ENCODE peak calls at places on chromosomes 16 and 17, in four cellular contexts. S, D, U and R are unnamed samples.

GRCh38 chr17:7413346-7413985 is 5.8 kb downstream of the NLGN2 start:
- DNase-seq in S (no peak), D (no peak), U (peak; percentile 66), R (no peak)

GRCh38 chr16:74936902-74937560 is 47.9 kb downstream of the WDR59 start:
- DNase-seq in S (no peak), D (no peak), U (peak; percentile 97), R (no peak)

GRCh38 chr16:49653577-49653976 is 202.3 kb downstream of the ZNF423 start:
- DNase-seq in S (no peak), D (no peak), U (no peak), R (no peak)

GRCh38 chr16:88556294-88556988 is 13.8 kb upstream of the ZC3H18 start:
- DNase-seq in S (no peak), D (no peak), U (no peak), R (no peak)

GRCh38 chr17:18059283-18059682 is 20.1 kb downstream of the GID4 start:
- DNase-seq in S (no peak), D (no peak), U (no peak), R (no peak)

GRCh38 chr17:885971-886571 is 93.5 kb downstream of the NXN start:
- DNase-seq in S (peak; percentile 88), D (no peak), U (no peak), R (peak; percentile 91)

GRCh38 chr17:80772906-80773242 is 218.8 kb upstream of the CHMP6 start:
- DNase-seq in S (no peak), D (no peak), U (no peak), R (no peak)

GRCh38 chr16:88941051-88941932 is 35.7 kb downstream of the CBFA2T3 start:
- DNase-seq in S (peak; percentile 16), D (no peak), U (no peak), R (no peak)

GRCh38 chr17:6555331-6556120 is 829 bp downstream of the PITPNM3 start:
- DNase-seq in S (peak; percentile 57), D (no peak), U (no peak), R (no peak)

GRCh38 chr16:28063611-28064061 is at the start of gene GSG1L:
- DNase-seq in S (no peak), D (no peak), U (no peak), R (no peak)

GRCh38 chr16:80804451-80805383 is at the start of gene CDYL2:
- DNase-seq in S (no peak), D (peak; percentile 38), U (peak; percentile 18), R (no peak)

GRCh38 chr16:17116595-17117322 is 354.0 kb downstream of the XYLT1 start:
- DNase-seq in S (no peak), D (no peak), U (no peak), R (no peak)

GRCh38 chr16:57623251-57624043 is 5.0 kb upstream of the ADGRG1 start:
- DNase-seq in S (no peak), D (no peak), U (no peak), R (peak; percentile 38)

GRCh38 chr16:4693956-4694663 is 748 bp downstream of the NUDT16L1 start:
- DNase-seq in S (peak; percentile 66), D (no peak), U (peak; percentile 64), R (peak; percentile 57)

GRCh38 chr16:55465077-55465896 is 13.7 kb upstream of the MMP2 start:
- DNase-seq in S (peak; percentile 93), D (peak; percentile 82), U (peak; percentile 74), R (peak; percentile 86)

GRCh38 chr16:11123666-11124065 is 132.3 kb downstream of the SOCS1 start:
- DNase-seq in S (peak; percentile 6), D (no peak), U (no peak), R (no peak)

GRCh38 chr16:14436410-14436955 is 193.6 kb downstream of the PARN start:
- DNase-seq in S (no peak), D (no peak), U (no peak), R (peak; percentile 83)

GRCh38 chr16:52498640-52499039 is 48.3 kb downstream of the TOX3 start:
- DNase-seq in S (no peak), D (no peak), U (no peak), R (no peak)

GRCh38 chr16:49675417-49675816 is 180.5 kb downstream of the ZNF423 start:
- DNase-seq in S (no peak), D (no peak), U (no peak), R (no peak)

GRCh38 chr17:30821751-30822723 is 2.5 kb downstream of the CRLF3 start:
- DNase-seq in S (no peak), D (no peak), U (no peak), R (no peak)

GRCh38 chr16:69349508-69349907 is 2.1 kb downstream of the TMED6 start:
- DNase-seq in S (no peak), D (no peak), U (no peak), R (no peak)

GRCh38 chr16:74603848-74604247 is 3.1 kb downstream of the GLG1 start:
- DNase-seq in S (no peak), D (no peak), U (no peak), R (no peak)

GRCh38 chr16:21163576-21163975 is 5.1 kb downstream of the LDAF1 start:
- DNase-seq in S (no peak), D (no peak), U (no peak), R (no peak)

GRCh38 chr16:85425061-85425662 is 188.0 kb upstream of the GSE1 start:
- DNase-seq in S (no peak), D (no peak), U (no peak), R (no peak)

GRCh38 chr17:29562615-29563014 is 4.2 kb downstream of the ABHD15 start:
- DNase-seq in S (no peak), D (no peak), U (no peak), R (no peak)

GRCh38 chr16:85900031-85900792 is 1.2 kb downstream of the IRF8 start:
- DNase-seq in S (no peak), D (no peak), U (no peak), R (no peak)

GRCh38 chr17:2170023-2170422 is 115.1 kb downstream of the HIC1 start:
- DNase-seq in S (no peak), D (peak; percentile 7), U (no peak), R (no peak)

GRCh38 chr17:44906987-44907681 is 7.9 kb upstream of the EFTUD2 start:
- DNase-seq in S (no peak), D (no peak), U (no peak), R (no peak)

GRCh38 chr16:87789437-87790277 is 23.9 kb upstream of the KLHDC4 start:
- DNase-seq in S (no peak), D (no peak), U (peak; percentile 91), R (peak; percentile 63)

GRCh38 chr16:28210264-28210663 is 1.5 kb downstream of the XPO6 start:
- DNase-seq in S (no peak), D (no peak), U (no peak), R (no peak)

GRCh38 chr17:72887322-72887721 is 205.2 kb downstream of the SLC39A11 start:
- DNase-seq in S (no peak), D (no peak), U (no peak), R (no peak)

GRCh38 chr16:424033-424622 is 1.3 kb upstream of the RAB11FIP3 start:
- DNase-seq in S (peak; percentile 70), D (no peak), U (peak; percentile 99), R (peak; percentile 65)

GRCh38 chr16:51237207-51237606 is 86.1 kb upstream of the SALL1 start:
- DNase-seq in S (no peak), D (no peak), U (no peak), R (no peak)

GRCh38 chr16:54270711-54271110 is 15.9 kb downstream of the IRX3 start:
- DNase-seq in S (no peak), D (no peak), U (no peak), R (no peak)